ENCODE peak calls at places on chromosomes 1 and 21, in seven cellular contexts. One of them, this sample, is unnamed.
A peak's percentile ranks its signal among the peaks of the same experiment; 100 is the strongest.

GRCh38 chr1:182185147-182185546 is 123.6 kb upstream of the ZNF648 start:
- DNase-seq in T-helper 2 cell: no peak
- DNase-seq in activated CD4-positive, alpha-beta T cell treated with anti-CD3 and anti-CD28 coated beads, Interleukin-2, amount 50 U/mL, for 48 hours: no peak
- DNase-seq in IMR-90: no peak
- DNase-seq in AG08395: no peak
- DNase-seq in mesendoderm: no peak
- DNase-seq in stimulated activated CD8-positive, alpha-beta memory T cell treated with anti-CD3 and anti-CD28 coated beads, Interleukin-7, amount 100 ng/mL, for 1 hour: no peak
- DNase-seq in this sample: no peak

GRCh38 chr1:107551491-107551890 is 410.7 kb downstream of the NTNG1 start:
- DNase-seq in T-helper 2 cell: no peak
- DNase-seq in activated CD4-positive, alpha-beta T cell treated with anti-CD3 and anti-CD28 coated beads, Interleukin-2, amount 50 U/mL, for 48 hours: no peak
- DNase-seq in IMR-90: no peak
- DNase-seq in AG08395: peak; percentile 61
- DNase-seq in mesendoderm: no peak
- DNase-seq in stimulated activated CD8-positive, alpha-beta memory T cell treated with anti-CD3 and anti-CD28 coated beads, Interleukin-7, amount 100 ng/mL, for 1 hour: no peak
- DNase-seq in this sample: no peak

GRCh38 chr21:24418671-24419070 is 1188.6 kb downstream of the MRPL39 start:
- DNase-seq in T-helper 2 cell: no peak
- DNase-seq in activated CD4-positive, alpha-beta T cell treated with anti-CD3 and anti-CD28 coated beads, Interleukin-2, amount 50 U/mL, for 48 hours: no peak
- DNase-seq in IMR-90: no peak
- DNase-seq in AG08395: no peak
- DNase-seq in mesendoderm: no peak
- DNase-seq in stimulated activated CD8-positive, alpha-beta memory T cell treated with anti-CD3 and anti-CD28 coated beads, Interleukin-7, amount 100 ng/mL, for 1 hour: no peak
- DNase-seq in this sample: no peak

GRCh38 chr21:33158654-33159053 is 71.1 kb upstream of the IFNAR2 start:
- DNase-seq in T-helper 2 cell: no peak
- DNase-seq in activated CD4-positive, alpha-beta T cell treated with anti-CD3 and anti-CD28 coated beads, Interleukin-2, amount 50 U/mL, for 48 hours: no peak
- DNase-seq in IMR-90: no peak
- DNase-seq in AG08395: no peak
- DNase-seq in mesendoderm: no peak
- DNase-seq in stimulated activated CD8-positive, alpha-beta memory T cell treated with anti-CD3 and anti-CD28 coated beads, Interleukin-7, amount 100 ng/mL, for 1 hour: no peak
- DNase-seq in this sample: no peak

GRCh38 chr21:22020221-22020620 is 1022.0 kb downstream of the NCAM2 start:
- DNase-seq in T-helper 2 cell: no peak
- DNase-seq in activated CD4-positive, alpha-beta T cell treated with anti-CD3 and anti-CD28 coated beads, Interleukin-2, amount 50 U/mL, for 48 hours: no peak
- DNase-seq in IMR-90: no peak
- DNase-seq in AG08395: no peak
- DNase-seq in mesendoderm: peak; percentile 0
- DNase-seq in stimulated activated CD8-positive, alpha-beta memory T cell treated with anti-CD3 and anti-CD28 coated beads, Interleukin-7, amount 100 ng/mL, for 1 hour: no peak
- DNase-seq in this sample: no peak

GRCh38 chr1:111989531-111990025 is at the start of gene KCND3:
- DNase-seq in T-helper 2 cell: no peak
- DNase-seq in activated CD4-positive, alpha-beta T cell treated with anti-CD3 and anti-CD28 coated beads, Interleukin-2, amount 50 U/mL, for 48 hours: no peak
- DNase-seq in IMR-90: peak; percentile 3
- DNase-seq in AG08395: peak; percentile 31
- DNase-seq in mesendoderm: peak; percentile 13
- DNase-seq in stimulated activated CD8-positive, alpha-beta memory T cell treated with anti-CD3 and anti-CD28 coated beads, Interleukin-7, amount 100 ng/mL, for 1 hour: no peak
- DNase-seq in this sample: peak; percentile 37

GRCh38 chr21:45991606-45992301 is 10.2 kb downstream of the COL6A1 start:
- DNase-seq in T-helper 2 cell: no peak
- DNase-seq in activated CD4-positive, alpha-beta T cell treated with anti-CD3 and anti-CD28 coated beads, Interleukin-2, amount 50 U/mL, for 48 hours: no peak
- DNase-seq in IMR-90: no peak
- DNase-seq in AG08395: no peak
- DNase-seq in mesendoderm: no peak
- DNase-seq in stimulated activated CD8-positive, alpha-beta memory T cell treated with anti-CD3 and anti-CD28 coated beads, Interleukin-7, amount 100 ng/mL, for 1 hour: no peak
- DNase-seq in this sample: no peak

GRCh38 chr1:30014031-30014430 is 709.4 kb downstream of the MATN1 start:
- DNase-seq in T-helper 2 cell: no peak
- DNase-seq in activated CD4-positive, alpha-beta T cell treated with anti-CD3 and anti-CD28 coated beads, Interleukin-2, amount 50 U/mL, for 48 hours: no peak
- DNase-seq in IMR-90: no peak
- DNase-seq in AG08395: no peak
- DNase-seq in mesendoderm: no peak
- DNase-seq in stimulated activated CD8-positive, alpha-beta memory T cell treated with anti-CD3 and anti-CD28 coated beads, Interleukin-7, amount 100 ng/mL, for 1 hour: no peak
- DNase-seq in this sample: no peak

GRCh38 chr1:119532324-119532910 is 25.4 kb downstream of the HSD3B1 start:
- DNase-seq in T-helper 2 cell: no peak
- DNase-seq in activated CD4-positive, alpha-beta T cell treated with anti-CD3 and anti-CD28 coated beads, Interleukin-2, amount 50 U/mL, for 48 hours: no peak
- DNase-seq in IMR-90: no peak
- DNase-seq in AG08395: no peak
- DNase-seq in mesendoderm: no peak
- DNase-seq in stimulated activated CD8-positive, alpha-beta memory T cell treated with anti-CD3 and anti-CD28 coated beads, Interleukin-7, amount 100 ng/mL, for 1 hour: no peak
- DNase-seq in this sample: no peak

GRCh38 chr1:152050886-152051764 is 14.3 kb upstream of the S100A11 start:
- DNase-seq in T-helper 2 cell: no peak
- DNase-seq in activated CD4-positive, alpha-beta T cell treated with anti-CD3 and anti-CD28 coated beads, Interleukin-2, amount 50 U/mL, for 48 hours: no peak
- DNase-seq in IMR-90: peak; percentile 25
- DNase-seq in AG08395: no peak
- DNase-seq in mesendoderm: no peak
- DNase-seq in stimulated activated CD8-positive, alpha-beta memory T cell treated with anti-CD3 and anti-CD28 coated beads, Interleukin-7, amount 100 ng/mL, for 1 hour: no peak
- DNase-seq in this sample: peak; percentile 40

GRCh38 chr1:202888204-202888506 is 794 bp downstream of the RABIF start:
- DNase-seq in T-helper 2 cell: no peak
- DNase-seq in activated CD4-positive, alpha-beta T cell treated with anti-CD3 and anti-CD28 coated beads, Interleukin-2, amount 50 U/mL, for 48 hours: no peak
- DNase-seq in IMR-90: peak; percentile 28
- DNase-seq in AG08395: peak; percentile 49
- DNase-seq in mesendoderm: no peak
- DNase-seq in stimulated activated CD8-positive, alpha-beta memory T cell treated with anti-CD3 and anti-CD28 coated beads, Interleukin-7, amount 100 ng/mL, for 1 hour: no peak
- DNase-seq in this sample: peak; percentile 64

GRCh38 chr1:87718241-87718950 is 389.7 kb downstream of the LMO4 start:
- DNase-seq in T-helper 2 cell: no peak
- DNase-seq in activated CD4-positive, alpha-beta T cell treated with anti-CD3 and anti-CD28 coated beads, Interleukin-2, amount 50 U/mL, for 48 hours: no peak
- DNase-seq in IMR-90: no peak
- DNase-seq in AG08395: no peak
- DNase-seq in mesendoderm: no peak
- DNase-seq in stimulated activated CD8-positive, alpha-beta memory T cell treated with anti-CD3 and anti-CD28 coated beads, Interleukin-7, amount 100 ng/mL, for 1 hour: no peak
- DNase-seq in this sample: no peak

GRCh38 chr1:20380616-20381035 is 90.0 kb downstream of the VWA5B1 start:
- DNase-seq in T-helper 2 cell: no peak
- DNase-seq in activated CD4-positive, alpha-beta T cell treated with anti-CD3 and anti-CD28 coated beads, Interleukin-2, amount 50 U/mL, for 48 hours: no peak
- DNase-seq in IMR-90: peak; percentile 90
- DNase-seq in AG08395: peak; percentile 90
- DNase-seq in mesendoderm: no peak
- DNase-seq in stimulated activated CD8-positive, alpha-beta memory T cell treated with anti-CD3 and anti-CD28 coated beads, Interleukin-7, amount 100 ng/mL, for 1 hour: no peak
- DNase-seq in this sample: peak; percentile 88

GRCh38 chr1:65006806-65007205 is 40.5 kb upstream of the JAK1 start:
- DNase-seq in T-helper 2 cell: no peak
- DNase-seq in activated CD4-positive, alpha-beta T cell treated with anti-CD3 and anti-CD28 coated beads, Interleukin-2, amount 50 U/mL, for 48 hours: no peak
- DNase-seq in IMR-90: no peak
- DNase-seq in AG08395: no peak
- DNase-seq in mesendoderm: no peak
- DNase-seq in stimulated activated CD8-positive, alpha-beta memory T cell treated with anti-CD3 and anti-CD28 coated beads, Interleukin-7, amount 100 ng/mL, for 1 hour: no peak
- DNase-seq in this sample: peak; percentile 22

GRCh38 chr1:5156416-5156815 is 502.0 kb downstream of the AJAP1 start:
- DNase-seq in T-helper 2 cell: no peak
- DNase-seq in activated CD4-positive, alpha-beta T cell treated with anti-CD3 and anti-CD28 coated beads, Interleukin-2, amount 50 U/mL, for 48 hours: no peak
- DNase-seq in IMR-90: no peak
- DNase-seq in AG08395: no peak
- DNase-seq in mesendoderm: no peak
- DNase-seq in stimulated activated CD8-positive, alpha-beta memory T cell treated with anti-CD3 and anti-CD28 coated beads, Interleukin-7, amount 100 ng/mL, for 1 hour: no peak
- DNase-seq in this sample: no peak

GRCh38 chr21:35927262-35927661 is 133.1 kb downstream of the SETD4 start:
- DNase-seq in T-helper 2 cell: no peak
- DNase-seq in activated CD4-positive, alpha-beta T cell treated with anti-CD3 and anti-CD28 coated beads, Interleukin-2, amount 50 U/mL, for 48 hours: no peak
- DNase-seq in IMR-90: no peak
- DNase-seq in AG08395: no peak
- DNase-seq in mesendoderm: no peak
- DNase-seq in stimulated activated CD8-positive, alpha-beta memory T cell treated with anti-CD3 and anti-CD28 coated beads, Interleukin-7, amount 100 ng/mL, for 1 hour: no peak
- DNase-seq in this sample: no peak

GRCh38 chr1:69994261-69994660 is 211.1 kb downstream of the LRRC40 start:
- DNase-seq in T-helper 2 cell: no peak
- DNase-seq in activated CD4-positive, alpha-beta T cell treated with anti-CD3 and anti-CD28 coated beads, Interleukin-2, amount 50 U/mL, for 48 hours: no peak
- DNase-seq in IMR-90: no peak
- DNase-seq in AG08395: no peak
- DNase-seq in mesendoderm: no peak
- DNase-seq in stimulated activated CD8-positive, alpha-beta memory T cell treated with anti-CD3 and anti-CD28 coated beads, Interleukin-7, amount 100 ng/mL, for 1 hour: no peak
- DNase-seq in this sample: peak; percentile 52

GRCh38 chr21:46667191-46667734 is 31.8 kb downstream of the PRMT2 start:
- DNase-seq in T-helper 2 cell: no peak
- DNase-seq in activated CD4-positive, alpha-beta T cell treated with anti-CD3 and anti-CD28 coated beads, Interleukin-2, amount 50 U/mL, for 48 hours: peak; percentile 18
- DNase-seq in IMR-90: peak; percentile 16
- DNase-seq in AG08395: peak; percentile 9
- DNase-seq in mesendoderm: peak; percentile 49
- DNase-seq in stimulated activated CD8-positive, alpha-beta memory T cell treated with anti-CD3 and anti-CD28 coated beads, Interleukin-7, amount 100 ng/mL, for 1 hour: no peak
- DNase-seq in this sample: peak; percentile 54

GRCh38 chr1:19336543-19336942 is 24.4 kb downstream of the SLC66A1 start:
- DNase-seq in T-helper 2 cell: peak; percentile 43
- DNase-seq in activated CD4-positive, alpha-beta T cell treated with anti-CD3 and anti-CD28 coated beads, Interleukin-2, amount 50 U/mL, for 48 hours: peak; percentile 67
- DNase-seq in IMR-90: peak; percentile 68
- DNase-seq in AG08395: no peak
- DNase-seq in mesendoderm: no peak
- DNase-seq in stimulated activated CD8-positive, alpha-beta memory T cell treated with anti-CD3 and anti-CD28 coated beads, Interleukin-7, amount 100 ng/mL, for 1 hour: no peak
- DNase-seq in this sample: peak; percentile 38

GRCh38 chr1:181541458-181541857 is 58.1 kb downstream of the CACNA1E start:
- DNase-seq in T-helper 2 cell: no peak
- DNase-seq in activated CD4-positive, alpha-beta T cell treated with anti-CD3 and anti-CD28 coated beads, Interleukin-2, amount 50 U/mL, for 48 hours: no peak
- DNase-seq in IMR-90: no peak
- DNase-seq in AG08395: no peak
- DNase-seq in mesendoderm: no peak
- DNase-seq in stimulated activated CD8-positive, alpha-beta memory T cell treated with anti-CD3 and anti-CD28 coated beads, Interleukin-7, amount 100 ng/mL, for 1 hour: no peak
- DNase-seq in this sample: no peak

GRCh38 chr1:111271464-111271801 is 19.2 kb upstream of the CHIA start:
- DNase-seq in T-helper 2 cell: no peak
- DNase-seq in activated CD4-positive, alpha-beta T cell treated with anti-CD3 and anti-CD28 coated beads, Interleukin-2, amount 50 U/mL, for 48 hours: no peak
- DNase-seq in IMR-90: no peak
- DNase-seq in AG08395: no peak
- DNase-seq in mesendoderm: no peak
- DNase-seq in stimulated activated CD8-positive, alpha-beta memory T cell treated with anti-CD3 and anti-CD28 coated beads, Interleukin-7, amount 100 ng/mL, for 1 hour: no peak
- DNase-seq in this sample: no peak

GRCh38 chr1:53332188-53332564 is 4.3 kb upstream of the LRP8 start:
- DNase-seq in T-helper 2 cell: no peak
- DNase-seq in activated CD4-positive, alpha-beta T cell treated with anti-CD3 and anti-CD28 coated beads, Interleukin-2, amount 50 U/mL, for 48 hours: no peak
- DNase-seq in IMR-90: no peak
- DNase-seq in AG08395: no peak
- DNase-seq in mesendoderm: no peak
- DNase-seq in stimulated activated CD8-positive, alpha-beta memory T cell treated with anti-CD3 and anti-CD28 coated beads, Interleukin-7, amount 100 ng/mL, for 1 hour: no peak
- DNase-seq in this sample: no peak

GRCh38 chr1:2414297-2414958 is 2.1 kb upstream of the PEX10 start:
- DNase-seq in T-helper 2 cell: peak; percentile 74
- DNase-seq in activated CD4-positive, alpha-beta T cell treated with anti-CD3 and anti-CD28 coated beads, Interleukin-2, amount 50 U/mL, for 48 hours: peak; percentile 84
- DNase-seq in IMR-90: peak; percentile 34
- DNase-seq in AG08395: peak; percentile 87
- DNase-seq in mesendoderm: peak; percentile 65
- DNase-seq in stimulated activated CD8-positive, alpha-beta memory T cell treated with anti-CD3 and anti-CD28 coated beads, Interleukin-7, amount 100 ng/mL, for 1 hour: peak; percentile 69
- DNase-seq in this sample: peak; percentile 42

GRCh38 chr1:16971330-16972209 is 8.8 kb downstream of the MFAP2 start:
- DNase-seq in T-helper 2 cell: no peak
- DNase-seq in activated CD4-positive, alpha-beta T cell treated with anti-CD3 and anti-CD28 coated beads, Interleukin-2, amount 50 U/mL, for 48 hours: no peak
- DNase-seq in IMR-90: no peak
- DNase-seq in AG08395: peak; percentile 69
- DNase-seq in mesendoderm: peak; percentile 51
- DNase-seq in stimulated activated CD8-positive, alpha-beta memory T cell treated with anti-CD3 and anti-CD28 coated beads, Interleukin-7, amount 100 ng/mL, for 1 hour: no peak
- DNase-seq in this sample: peak; percentile 21

This sample was measured in iris pigment epithelial cell.